ENCODE peak calls at places on chromosome 11, in eight cellular contexts. Z is right lobe of liver; M is A549; O is CD8-positive, alpha-beta memory T cell; L is fibroblast of lung; G is neuronal stem cell; X is esophagus muscularis mucosa; E is mesendoderm. P is an unnamed sample.

GRCh38 chr11:111665779-111666178 is 63.5 kb downstream of the SIK2 start:
- DNase-seq in X (no peak), O (no peak), G (peak; percentile 32), E (peak; percentile 50), L (peak; percentile 51), Z (no peak), M (no peak), P (peak; percentile 75)

GRCh38 chr11:46977038-46977818 is 40.7 kb downstream of the CSTPP1 start:
- DNase-seq in M (no peak), Z (no peak), X (no peak), G (peak; percentile 44), L (peak; percentile 17), E (peak; percentile 81), O (no peak), P (no peak)

GRCh38 chr11:20353829-20354434 is 9.6 kb upstream of the HTATIP2 start:
- DNase-seq in E (peak; percentile 37), Z (no peak), M (peak; percentile 51), G (no peak), O (no peak), X (no peak), L (peak; percentile 24), P (peak; percentile 75)

GRCh38 chr11:117180661-117181585 is 2.4 kb downstream of the SIDT2 start:
- DNase-seq in X (no peak), E (peak; percentile 94), G (peak; percentile 51), Z (peak; percentile 54), O (peak; percentile 44), M (peak; percentile 87), L (peak; percentile 60), P (peak; percentile 65)

GRCh38 chr11:3984896-3985295 is 109.7 kb upstream of the RRM1 start:
- DNase-seq in M (no peak), L (peak; percentile 8), E (peak; percentile 21), Z (no peak), G (peak; percentile 26), X (no peak), O (peak; percentile 50), P (peak; percentile 10)

GRCh38 chr11:597166-597725 is 18.5 kb downstream of the IRF7 start:
- DNase-seq in M (no peak), X (no peak), O (no peak), Z (no peak), G (no peak), E (peak; percentile 41), L (no peak), P (no peak)

GRCh38 chr11:23012930-23013329 is 152.7 kb upstream of the CCDC179 start:
- DNase-seq in O (no peak), L (no peak), M (no peak), G (no peak), X (no peak), E (no peak), Z (no peak), P (no peak)

GRCh38 chr11:61904539-61905048 is 12.8 kb downstream of the RAB3IL1 start:
- DNase-seq in L (no peak), O (no peak), M (no peak), Z (peak; percentile 88), X (no peak), E (peak; percentile 64), G (no peak), P (peak; percentile 68)

GRCh38 chr11:122796128-122796717 is 42.1 kb upstream of the CRTAM start:
- DNase-seq in O (peak; percentile 70), G (peak; percentile 29), Z (peak; percentile 26), X (no peak), L (no peak), M (peak; percentile 19), E (peak; percentile 67), P (peak; percentile 34)

GRCh38 chr11:13942908-13943505 is 19.5 kb upstream of the SPON1 start:
- DNase-seq in E (no peak), M (no peak), G (no peak), L (peak; percentile 59), X (no peak), Z (no peak), O (no peak), P (no peak)

GRCh38 chr11:105181100-105181499 is 41.5 kb upstream of the CARD18 start:
- DNase-seq in G (no peak), Z (no peak), O (no peak), M (no peak), E (no peak), L (peak; percentile 78), X (no peak), P (peak; percentile 32)

GRCh38 chr11:30741039-30741550 is 154.9 kb upstream of the MPPED2 start:
- DNase-seq in L (no peak), M (peak; percentile 14), O (no peak), X (no peak), E (no peak), Z (no peak), G (no peak), P (peak; percentile 68)

GRCh38 chr11:45163956-45164575 is 17.6 kb downstream of the PRDM11 start:
- DNase-seq in E (no peak), O (no peak), Z (no peak), M (no peak), G (no peak), X (no peak), L (peak; percentile 60), P (no peak)

GRCh38 chr11:8814923-8815240 is 96.1 kb upstream of the AKIP1 start:
- DNase-seq in Z (no peak), O (no peak), M (no peak), E (peak; percentile 61), L (peak; percentile 55), X (no peak), G (no peak), P (no peak)

GRCh38 chr11:69878927-69879733 is 59.9 kb upstream of the FGF3 start:
- DNase-seq in L (no peak), G (no peak), M (no peak), X (no peak), O (no peak), Z (no peak), E (no peak), P (no peak)

GRCh38 chr11:31218847-31219246 is 150.7 kb downstream of the DCDC1 start:
- DNase-seq in X (no peak), Z (no peak), E (no peak), L (no peak), M (no peak), G (no peak), O (no peak), P (no peak)

GRCh38 chr11:114192841-114193389 is 103.3 kb upstream of the NNMT start:
- DNase-seq in X (no peak), L (no peak), O (no peak), M (no peak), Z (no peak), E (no peak), G (no peak), P (no peak)

GRCh38 chr11:108857382-108857781 is 192.5 kb downstream of the DDX10 start:
- DNase-seq in X (no peak), O (no peak), Z (no peak), G (no peak), L (no peak), E (no peak), M (no peak), P (no peak)

GRCh38 chr11:241634-242033 is 4.9 kb downstream of the PSMD13 start:
- DNase-seq in E (no peak), M (no peak), G (no peak), X (no peak), Z (no peak), O (no peak), L (no peak), P (no peak)

GRCh38 chr11:8258771-8259170 is 4.9 kb downstream of the LMO1 start:
- DNase-seq in Z (no peak), E (no peak), O (no peak), L (peak; percentile 80), G (no peak), X (no peak), M (no peak), P (no peak)

GRCh38 chr11:65078151-65078550 is 5.7 kb downstream of the CDCA5 start:
- DNase-seq in G (no peak), E (peak; percentile 57), M (peak; percentile 69), Z (peak; percentile 58), O (peak; percentile 58), X (no peak), L (peak; percentile 9), P (peak; percentile 76)

GRCh38 chr11:18312012-18312411 is 9.9 kb downstream of the HPS5 start:
- DNase-seq in X (no peak), O (no peak), G (no peak), L (peak; percentile 78), E (no peak), M (no peak), Z (no peak), P (no peak)
- H3K27ac ChIP-seq in X (peak overlapping the region; percentile 37), O (no peak overlapping the region), G (no peak overlapping the region), L (no peak overlapping the region), E (no peak overlapping the region), M (peak overlapping the region; percentile 10), Z (no peak overlapping the region), P (peak overlapping the region; percentile 4)

DNA sequence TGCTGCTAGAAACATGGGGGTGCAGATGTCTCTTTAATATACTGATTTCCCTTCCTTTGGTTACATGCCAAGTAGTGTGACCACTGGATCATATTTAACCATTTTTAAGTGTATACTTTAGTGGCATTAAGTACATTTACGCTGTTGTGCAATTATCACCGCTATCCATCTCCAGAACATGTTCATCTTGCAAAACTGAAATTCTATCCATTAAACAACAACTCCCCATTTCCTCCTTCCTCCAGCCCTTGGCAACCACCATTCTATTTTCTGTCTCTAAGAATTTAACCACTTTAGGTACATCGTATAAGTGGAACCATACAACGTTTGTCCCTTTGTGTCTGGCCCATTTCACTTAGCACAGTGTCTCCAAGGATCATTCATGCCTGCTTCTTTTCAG is 44.4 kb upstream of the ZBED5 start:
- DNase-seq in O (no peak), G (no peak), E (no peak), L (no peak), X (no peak), M (no peak), Z (no peak), P (no peak)
- H3K4me3 ChIP-seq in O (no peak overlapping the region), G (no peak overlapping the region), E (no peak overlapping the region), L (no peak overlapping the region), X (no peak overlapping the region), M (no peak overlapping the region), Z (no peak overlapping the region), P (no peak overlapping the region)

GRCh38 chr11:118690553-118691304 is 11.3 kb upstream of the TREH start:
- DNase-seq in G (no peak), X (no peak), E (no peak), Z (no peak), M (no peak), L (no peak), O (no peak), P (no peak)
- H3K4me1 ChIP-seq in G (peaks cover 3% of the 10 kb centered on the region), X (peaks cover 23% of the 10 kb centered on the region), E (no peaks in the 10 kb centered on the region), Z (no peaks in the 10 kb centered on the region), M (peaks cover 11% of the 10 kb centered on the region), L (peaks cover 12% of the 10 kb centered on the region), O (peaks cover 54% of the 10 kb centered on the region), P (peaks cover 5% of the 10 kb centered on the region)

GRCh38 chr11:33310720-33311500 is 53.7 kb downstream of the HIPK3 start:
- DNase-seq in E (peak; percentile 64), M (no peak), G (no peak), Z (no peak), O (no peak), X (no peak), L (peak; percentile 75), P (no peak)

GRCh38 chr11:33319965-33320813 is 63.0 kb downstream of the HIPK3 start:
- DNase-seq in G (no peak), O (no peak), M (no peak), E (peak; percentile 27), Z (no peak), X (no peak), L (no peak), P (no peak)

GRCh38 chr11:33311680-33312079 is 54.5 kb downstream of the HIPK3 start:
- DNase-seq in G (no peak), O (no peak), X (no peak), L (no peak), E (no peak), M (no peak), Z (no peak), P (no peak)

GRCh38 chr11:33317662-33318061 is 60.5 kb downstream of the HIPK3 start:
- DNase-seq in E (no peak), M (no peak), O (no peak), L (peak; percentile 69), Z (no peak), X (no peak), G (no peak), P (no peak)

GRCh38 chr11:33315822-33316221 is 58.6 kb downstream of the HIPK3 start:
- DNase-seq in G (no peak), O (no peak), Z (no peak), E (no peak), X (no peak), M (no peak), L (no peak), P (no peak)
- H3K27ac ChIP-seq in G (no peak overlapping the region), O (no peak overlapping the region), Z (no peak overlapping the region), E (no peak overlapping the region), X (no peak overlapping the region), M (no peak overlapping the region), L (no peak overlapping the region), P (no peak overlapping the region)